ENCODE peak calls at places on chromosomes 16 and 17, in four cellular contexts. B, O, J and N are unnamed samples.

GRCh38 chr17:45333702-45334092 is 16.9 kb upstream of the MAP3K14 start:
- DNase-seq in B (no peak), O (no peak), J (no peak), N (no peak)

GRCh38 chr17:2874211-2874686 is 78.0 kb downstream of the RAP1GAP2 start:
- DNase-seq in B (no peak), O (no peak), J (no peak), N (no peak)

GRCh38 chr16:74296465-74297295 is at the start of gene PSMD7:
- DNase-seq in B (peak), O (peak), J (peak), N (peak)

GRCh38 chr17:63041251-63041650 is 75.2 kb downstream of the TANC2 start:
- DNase-seq in B (no peak), O (no peak), J (no peak), N (no peak)

GRCh38 chr16:47978491-47979490 is 177.0 kb downstream of the ABCC12 start:
- DNase-seq in B (no peak), O (no peak), J (no peak), N (no peak)

GRCh38 chr16:85674828-85675227 is 13.9 kb downstream of the GINS2 start:
- DNase-seq in B (no peak), O (no peak), J (no peak), N (no peak)

GRCh38 chr16:67649494-67649931 is 4.6 kb downstream of the CARMIL2 start:
- DNase-seq in B (no peak), O (peak), J (no peak), N (no peak)

GRCh38 chr16:10076037-10076436 is 106.2 kb downstream of the GRIN2A start:
- DNase-seq in B (no peak), O (no peak), J (no peak), N (no peak)

GRCh38 chr17:74325743-74326379 is at the start of gene KIF19:
- DNase-seq in B (no peak), O (no peak), J (peak), N (no peak)
- TF ChIP-seq CTCF in B (no peak), O (no peak), J (no peak), N (no peak)

DNA sequence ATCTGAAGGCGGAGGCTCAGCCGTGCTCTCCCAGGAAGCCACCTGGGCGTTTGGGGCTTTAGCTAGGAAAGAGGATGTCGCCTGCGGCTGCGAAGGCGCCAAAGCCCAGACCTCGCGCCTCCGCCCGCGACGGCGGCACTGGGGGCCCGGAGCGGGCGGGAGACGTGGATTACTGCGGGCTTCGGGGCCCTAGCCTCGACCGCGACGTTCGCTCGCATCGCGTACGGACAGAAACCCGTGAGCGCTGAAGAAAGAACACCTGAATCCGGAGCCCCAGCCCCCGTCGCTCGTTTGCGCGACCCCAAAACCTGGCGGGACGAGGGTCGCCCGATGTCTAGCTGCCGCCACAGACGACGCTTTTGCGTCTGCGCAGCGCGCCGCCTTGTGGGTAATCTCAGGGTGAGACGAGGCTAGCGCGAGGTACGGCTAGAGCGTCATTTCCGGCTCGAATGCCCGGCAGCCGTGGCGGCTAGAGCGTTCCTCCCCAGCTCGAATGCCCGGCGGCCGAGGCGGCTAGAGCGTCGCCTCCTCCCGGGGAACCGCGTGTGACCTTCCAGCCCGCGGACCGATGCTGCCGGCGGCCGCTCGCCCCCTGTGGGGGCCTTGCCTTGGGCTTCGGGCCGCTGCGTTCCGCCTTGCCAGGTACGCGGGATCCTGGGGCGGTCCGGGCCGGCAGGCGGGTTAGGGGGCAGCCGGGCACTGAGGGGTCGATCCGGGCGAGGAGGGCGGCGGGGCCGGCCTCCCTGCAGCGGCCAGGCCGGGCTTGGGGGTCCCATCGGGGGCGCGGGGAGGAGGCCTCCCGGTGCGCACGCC is at the start of gene MRPL12:
- DNase-seq in B (peak), O (peak), J (peak), N (peak)
- TF ChIP-seq CTCF in B (no peak), O (no peak), J (no peak), N (no peak)

GRCh38 chr16:1554826-1555445 is 21.5 kb downstream of the TMEM204 start:
- DNase-seq in B (no peak), O (no peak), J (no peak), N (no peak)

GRCh38 chr16:1553976-1554825 is 20.7 kb downstream of the TMEM204 start:
- DNase-seq in B (no peak), O (no peak), J (no peak), N (no peak)

GRCh38 chr16:1557576-1557975 is 24.1 kb downstream of the TMEM204 start:
- DNase-seq in B (no peak), O (no peak), J (no peak), N (no peak)

GRCh38 chr16:1557074-1557473 is 23.6 kb downstream of the TMEM204 start:
- DNase-seq in B (no peak), O (no peak), J (no peak), N (no peak)

GRCh38 chr16:1556254-1556653 is 22.8 kb downstream of the TMEM204 start:
- DNase-seq in B (no peak), O (no peak), J (no peak), N (no peak)
- TF ChIP-seq CTCF in B (no peak), O (no peak), J (no peak), N (no peak)

GRCh38 chr16:50425648-50426047 is 56.9 kb upstream of the BRD7 start:
- DNase-seq in B (no peak), O (no peak), J (no peak), N (no peak)
- TF ChIP-seq CTCF in B (no peak), O (no peak), J (no peak), N (no peak)

GRCh38 chr16:51722467-51722866 is 571.4 kb upstream of the SALL1 start:
- DNase-seq in B (no peak), O (no peak), J (no peak), N (no peak)
- TF ChIP-seq CTCF in B (no peak), O (no peak), J (no peak), N (no peak)

GRCh38 chr17:41907633-41908539 is 10.9 kb downstream of the ACLY start:
- DNase-seq in B (no peak), O (no peak), J (no peak), N (no peak)

GRCh38 chr17:41909088-41909487 is 9.7 kb downstream of the ACLY start:
- DNase-seq in B (no peak), O (no peak), J (no peak), N (no peak)

GRCh38 chr17:41913798-41914197 is 5.0 kb downstream of the ACLY start:
- DNase-seq in B (no peak), O (no peak), J (no peak), N (no peak)

GRCh38 chr17:41912925-41913324 is 5.8 kb downstream of the ACLY start:
- DNase-seq in B (no peak), O (no peak), J (no peak), N (no peak)

GRCh38 chr17:41910701-41911391 is 7.9 kb downstream of the ACLY start:
- DNase-seq in B (no peak), O (peak), J (no peak), N (no peak)
- TF ChIP-seq CTCF in B (no peak), O (no peak), J (no peak), N (no peak)

GRCh38 chr16:50139580-50139979 is 13.5 kb upstream of the TENT4B start:
- DNase-seq in B (no peak), O (no peak), J (no peak), N (no peak)

GRCh38 chr16:50133214-50133613 is 19.9 kb upstream of the TENT4B start:
- DNase-seq in B (no peak), O (no peak), J (no peak), N (no peak)

GRCh38 chr16:50137268-50137667 is 15.8 kb upstream of the TENT4B start:
- DNase-seq in B (no peak), O (no peak), J (no peak), N (no peak)

DNA sequence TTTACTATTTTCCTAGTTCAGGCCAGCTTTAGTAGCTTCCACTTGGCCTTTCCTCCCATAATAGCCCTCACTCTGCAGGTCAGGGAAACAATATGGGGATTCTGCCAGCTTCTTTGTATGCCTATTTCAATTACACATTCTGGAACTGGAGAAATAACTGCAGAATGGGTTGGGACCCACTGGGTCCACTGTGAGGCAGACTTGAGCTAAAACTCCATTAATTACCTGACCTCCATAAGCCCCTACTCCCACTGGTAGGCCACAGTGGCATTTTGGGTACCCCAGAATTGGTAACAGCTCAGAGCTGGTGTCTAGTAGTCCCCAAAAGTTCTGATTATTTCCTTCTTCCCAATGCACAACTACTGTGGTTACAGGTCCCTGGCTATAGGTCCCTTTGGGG is 16.7 kb upstream of the TENT4B start:
- DNase-seq in B (no peak), O (no peak), J (no peak), N (no peak)
- TF ChIP-seq CTCF in B (no peak), O (no peak), J (peak), N (no peak)

GRCh38 chr17:39939588-39940419 is 12.3 kb downstream of the LRRC3C start:
- DNase-seq in B (no peak), O (no peak), J (peak), N (no peak)

GRCh38 chr17:39935896-39936295 is 8.4 kb downstream of the LRRC3C start:
- DNase-seq in B (no peak), O (no peak), J (no peak), N (no peak)

GRCh38 chr17:39937462-39937861 is 9.9 kb downstream of the LRRC3C start:
- DNase-seq in B (no peak), O (no peak), J (no peak), N (no peak)

GRCh38 chr17:39939031-39939430 is 11.5 kb downstream of the LRRC3C start:
- DNase-seq in B (no peak), O (no peak), J (no peak), N (no peak)

DNA sequence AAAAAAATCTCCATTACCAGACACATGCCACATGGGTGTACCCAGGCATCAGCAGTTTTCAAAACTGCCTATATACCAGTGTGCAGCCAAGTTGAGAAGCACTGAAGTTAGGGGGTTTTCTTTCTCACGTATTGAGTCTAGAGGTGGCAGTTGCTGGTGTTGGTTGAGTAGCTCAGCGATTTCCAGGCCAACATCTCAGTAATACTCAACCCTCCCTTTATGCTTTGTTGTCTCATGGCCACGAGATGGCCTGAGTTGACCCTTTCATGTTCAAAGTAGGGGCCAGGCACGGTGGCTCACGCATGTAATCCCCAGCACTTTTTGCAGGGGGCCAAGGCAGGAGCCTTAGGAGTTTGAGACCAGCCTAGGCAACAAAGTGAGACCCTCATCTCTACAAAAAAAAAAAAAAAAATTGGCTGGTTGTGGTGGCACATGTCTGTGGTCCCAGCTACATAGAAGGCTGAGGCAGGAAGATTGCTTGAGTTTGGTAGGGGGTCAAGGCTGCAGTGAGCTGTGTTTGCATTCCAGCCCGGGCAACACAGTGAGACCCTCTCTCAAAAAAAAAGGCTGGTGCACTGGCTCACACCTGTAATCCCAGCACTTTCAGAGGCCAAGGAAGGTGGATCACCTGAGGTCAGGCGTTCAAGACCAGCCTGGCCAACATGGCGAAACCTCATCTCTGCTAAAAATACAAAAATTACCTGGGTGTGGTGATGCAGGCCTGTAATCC is 10.8 kb downstream of the LRRC3C start:
- DNase-seq in B (no peak), O (no peak), J (peak), N (no peak)
- TF ChIP-seq CTCF in B (no peak), O (no peak), J (peak), N (no peak)

GRCh38 chr16:78060295-78060694 is 37.9 kb downstream of the CLEC3A start:
- DNase-seq in B (no peak), O (no peak), J (no peak), N (no peak)
- TF ChIP-seq CTCF in B (no peak), O (no peak), J (peak), N (no peak)